ENCODE peak calls at places on chromosomes 2 and 18, in five cellular contexts. S is naive thymus-derived CD8-positive, alpha-beta T cell; F is MCF 10A; X is ovary; V is NCI-H1417 treated with DMSO at 0.1 percent for 48 hours. I is an unnamed sample.
A peak's percentile ranks its signal among the peaks of the same experiment; 100 is the strongest.

GRCh38 chr2:215751200-215751910 is 262.0 kb downstream of the MREG start:
- DNase-seq in X (no peak), V (no peak), S (no peak), F (peak; percentile 67), I (no peak)

GRCh38 chr2:218000137-218000536 is 2.7 kb downstream of the TNS1 start:
- DNase-seq in V (no peak), X (peak; percentile 55), S (no peak), F (peak; percentile 53), I (no peak)

GRCh38 chr2:53859354-53860159 is at the start of gene GPR75:
- DNase-seq in V (no peak), X (peak; percentile 24), F (no peak), S (no peak), I (peak; percentile 81)

GRCh38 chr2:85178980-85179411 is 45.8 kb downstream of the TCF7L1 start:
- DNase-seq in F (no peak), V (no peak), X (no peak), S (no peak), I (no peak)

GRCh38 chr2:203438528-203438927 is 96.6 kb downstream of the RAPH1 start:
- DNase-seq in X (no peak), S (no peak), V (no peak), F (no peak), I (no peak)

GRCh38 chr2:120993661-120994060 is 258.0 kb downstream of the GLI2 start:
- DNase-seq in X (no peak), S (no peak), V (no peak), F (no peak), I (no peak)

GRCh38 chr2:187658952-187659525 is 104.8 kb upstream of the TFPI start:
- DNase-seq in X (no peak), V (no peak), S (no peak), F (peak; percentile 10), I (peak; percentile 47)

GRCh38 chr2:152407204-152407721 is 72.3 kb downstream of the FMNL2 start:
- DNase-seq in V (no peak), S (no peak), X (peak; percentile 28), F (peak; percentile 71), I (peak; percentile 49)

GRCh38 chr2:29579495-29580178 is 341.7 kb downstream of the ALK start:
- DNase-seq in X (no peak), V (no peak), F (no peak), S (no peak), I (no peak)

GRCh38 chr2:45259547-45260160 is 250.4 kb upstream of the SIX2 start:
- DNase-seq in X (no peak), F (no peak), V (no peak), S (no peak), I (no peak)

GRCh38 chr2:88852753-88853402 is 161.4 kb downstream of the RPIA start:
- DNase-seq in F (no peak), X (no peak), V (no peak), S (no peak), I (no peak)

GRCh38 chr18:28588884-28589549 is 412.1 kb upstream of the CDH2 start:
- DNase-seq in F (no peak), X (no peak), V (no peak), S (no peak), I (no peak)

GRCh38 chr2:48247171-48247570 is 282.8 kb upstream of the STON1 start:
- DNase-seq in X (no peak), F (no peak), V (no peak), S (no peak), I (no peak)

GRCh38 chr2:127662937-127663565 is 12.3 kb downstream of the LIMS2 start:
- DNase-seq in V (no peak), F (no peak), X (no peak), S (peak; percentile 56), I (no peak)

GRCh38 chr2:74436804-74437695 is 4.7 kb downstream of the RTKN start:
- DNase-seq in S (peak; percentile 45), F (no peak), V (no peak), X (no peak), I (peak; percentile 84)

GRCh38 chr2:118857677-118858484 is 10.4 kb upstream of the EN1 start:
- DNase-seq in F (no peak), S (no peak), X (no peak), V (no peak), I (peak; percentile 63)

GRCh38 chr2:106144621-106145331 is 49.3 kb downstream of the UXS1 start:
- DNase-seq in V (no peak), S (no peak), F (no peak), X (no peak), I (no peak)

GRCh38 chr2:106547104-106547503 is 59.9 kb downstream of the CD8B2 start:
- DNase-seq in S (no peak), V (no peak), X (no peak), F (no peak), I (no peak)

GRCh38 chr2:169415233-169415748 is 53.0 kb upstream of the LRP2 start:
- DNase-seq in V (no peak), S (no peak), F (no peak), X (no peak), I (no peak)

GRCh38 chr2:171390941-171391516 is 42.8 kb downstream of the METTL8 start:
- DNase-seq in V (no peak), S (no peak), F (peak; percentile 82), X (no peak), I (no peak)

GRCh38 chr18:48663931-48664847 is 125.4 kb downstream of the CTIF start:
- DNase-seq in F (peak; percentile 61), V (no peak), X (peak; percentile 62), S (no peak), I (peak; percentile 96)

GRCh38 chr2:39738941-39739340 is 40.1 kb downstream of the THUMPD2 start:
- DNase-seq in F (no peak), V (no peak), S (no peak), X (no peak), I (no peak)

GRCh38 chr18:36199691-36200295 is 12.5 kb downstream of the MOCOS start:
- DNase-seq in V (no peak), S (no peak), X (no peak), F (no peak), I (no peak)

GRCh38 chr2:61993422-61994024 is 88.0 kb downstream of the COMMD1 start:
- DNase-seq in V (peak; percentile 39), F (peak; percentile 54), X (no peak), S (no peak), I (peak; percentile 42)

GRCh38 chr2:166917433-166917832 is 29.2 kb downstream of the XIRP2 start:
- DNase-seq in S (no peak), X (no peak), V (no peak), F (no peak), I (no peak)

GRCh38 chr2:72159611-72160010 is 11.9 kb upstream of the CYP26B1 start:
- DNase-seq in S (no peak), F (no peak), V (no peak), X (no peak), I (no peak)

GRCh38 chr18:13077473-13077872 is 86.3 kb downstream of the CEP192 start:
- DNase-seq in X (no peak), V (no peak), S (no peak), F (no peak), I (no peak)

GRCh38 chr2:6645672-6646071 is 220.0 kb downstream of the CMPK2 start:
- DNase-seq in X (no peak), S (no peak), F (no peak), V (no peak), I (no peak)

GRCh38 chr2:134489732-134490384 is 228.9 kb downstream of the TMEM163 start:
- DNase-seq in X (no peak), V (no peak), S (no peak), F (no peak), I (peak; percentile 40)

GRCh38 chr2:85468704-85469349 is 50.3 kb downstream of the SH2D6 start:
- DNase-seq in X (no peak), V (no peak), F (peak; percentile 87), S (no peak), I (peak; percentile 36)

GRCh38 chr2:160616149-160616548 is 122.5 kb upstream of the RBMS1 start:
- DNase-seq in F (no peak), V (no peak), S (no peak), X (no peak), I (no peak)

GRCh38 chr2:164877169-164877568 is 35.5 kb upstream of the COBLL1 start:
- DNase-seq in X (no peak), V (no peak), S (no peak), F (no peak), I (no peak)

GRCh38 chr2:11963966-11964365 is 217.5 kb downstream of the LPIN1 start:
- DNase-seq in X (no peak), F (peak; percentile 83), V (no peak), S (no peak), I (no peak)